ENCODE peak calls at places on chromosomes 13 and 19, in ten cellular contexts. One of them, this sample, is unnamed.

GRCh38 chr19:53195265-53195879 is 2.2 kb upstream of the ZNF665 start:
- DNase-seq in uterus: peak; percentile 80
- DNase-seq in IMR-90: peak; percentile 81
- DNase-seq in lower lobe of right lung: peak; percentile 65
- DNase-seq in naive thymus-derived CD4-positive, alpha-beta T cell: peak; percentile 39
- DNase-seq in cardiac muscle cell: peak; percentile 87
- DNase-seq in upper lobe of right lung: no peak
- DNase-seq in DND-41: peak; percentile 87
- DNase-seq in neuronal stem cell: peak; percentile 72
- DNase-seq in CD4-positive, alpha-beta memory T cell: peak; percentile 79
- DNase-seq in this sample: peak; percentile 50

GRCh38 chr19:49574206-49574755 is 6.1 kb downstream of the NOSIP start:
- DNase-seq in uterus: no peak
- DNase-seq in IMR-90: no peak
- DNase-seq in lower lobe of right lung: no peak
- DNase-seq in naive thymus-derived CD4-positive, alpha-beta T cell: no peak
- DNase-seq in cardiac muscle cell: no peak
- DNase-seq in upper lobe of right lung: no peak
- DNase-seq in DND-41: no peak
- DNase-seq in neuronal stem cell: no peak
- DNase-seq in CD4-positive, alpha-beta memory T cell: no peak
- DNase-seq in this sample: peak; percentile 15

GRCh38 chr13:84609716-84610115 is 727.4 kb upstream of the SLITRK1 start:
- DNase-seq in uterus: no peak
- DNase-seq in IMR-90: peak; percentile 70
- DNase-seq in lower lobe of right lung: no peak
- DNase-seq in naive thymus-derived CD4-positive, alpha-beta T cell: no peak
- DNase-seq in cardiac muscle cell: peak; percentile 7
- DNase-seq in upper lobe of right lung: no peak
- DNase-seq in DND-41: no peak
- DNase-seq in neuronal stem cell: no peak
- DNase-seq in CD4-positive, alpha-beta memory T cell: no peak
- DNase-seq in this sample: peak; percentile 55

GRCh38 chr19:10270616-10271394 is at the start of gene ICAM1:
- DNase-seq in uterus: peak; percentile 77
- DNase-seq in IMR-90: peak; percentile 66
- DNase-seq in lower lobe of right lung: peak; percentile 92
- DNase-seq in naive thymus-derived CD4-positive, alpha-beta T cell: peak; percentile 54
- DNase-seq in cardiac muscle cell: peak; percentile 95
- DNase-seq in upper lobe of right lung: peak; percentile 95
- DNase-seq in DND-41: peak; percentile 80
- DNase-seq in neuronal stem cell: no peak
- DNase-seq in CD4-positive, alpha-beta memory T cell: peak; percentile 69
- DNase-seq in this sample: no peak

GRCh38 chr13:51981355-51981754 is 29.9 kb downstream of the ATP7B start:
- DNase-seq in uterus: no peak
- DNase-seq in IMR-90: no peak
- DNase-seq in lower lobe of right lung: no peak
- DNase-seq in naive thymus-derived CD4-positive, alpha-beta T cell: no peak
- DNase-seq in cardiac muscle cell: peak; percentile 45
- DNase-seq in upper lobe of right lung: no peak
- DNase-seq in DND-41: no peak
- DNase-seq in neuronal stem cell: no peak
- DNase-seq in CD4-positive, alpha-beta memory T cell: no peak
- DNase-seq in this sample: no peak

GRCh38 chr13:39284801-39285388 is 246.6 kb downstream of the NHLRC3 start:
- DNase-seq in uterus: no peak
- DNase-seq in IMR-90: peak; percentile 1
- DNase-seq in lower lobe of right lung: no peak
- DNase-seq in naive thymus-derived CD4-positive, alpha-beta T cell: no peak
- DNase-seq in cardiac muscle cell: peak; percentile 46
- DNase-seq in upper lobe of right lung: no peak
- DNase-seq in DND-41: no peak
- DNase-seq in neuronal stem cell: no peak
- DNase-seq in CD4-positive, alpha-beta memory T cell: no peak
- DNase-seq in this sample: no peak

GRCh38 chr19:29098863-29099481 is 114.0 kb downstream of the UQCRFS1 start:
- DNase-seq in uterus: peak; percentile 56
- DNase-seq in IMR-90: peak; percentile 77
- DNase-seq in lower lobe of right lung: peak; percentile 59
- DNase-seq in naive thymus-derived CD4-positive, alpha-beta T cell: no peak
- DNase-seq in cardiac muscle cell: peak; percentile 77
- DNase-seq in upper lobe of right lung: peak; percentile 81
- DNase-seq in DND-41: no peak
- DNase-seq in neuronal stem cell: no peak
- DNase-seq in CD4-positive, alpha-beta memory T cell: no peak
- DNase-seq in this sample: peak; percentile 39

GRCh38 chr19:6071103-6071485 is 39.2 kb downstream of the RFX2 start:
- DNase-seq in uterus: no peak
- DNase-seq in IMR-90: peak; percentile 78
- DNase-seq in lower lobe of right lung: no peak
- DNase-seq in naive thymus-derived CD4-positive, alpha-beta T cell: no peak
- DNase-seq in cardiac muscle cell: peak; percentile 72
- DNase-seq in upper lobe of right lung: no peak
- DNase-seq in DND-41: no peak
- DNase-seq in neuronal stem cell: no peak
- DNase-seq in CD4-positive, alpha-beta memory T cell: no peak
- DNase-seq in this sample: no peak

GRCh38 chr13:20536992-20537391 is 11.3 kb upstream of the CRYL1 start:
- DNase-seq in uterus: no peak
- DNase-seq in IMR-90: no peak
- DNase-seq in lower lobe of right lung: no peak
- DNase-seq in naive thymus-derived CD4-positive, alpha-beta T cell: no peak
- DNase-seq in cardiac muscle cell: no peak
- DNase-seq in upper lobe of right lung: no peak
- DNase-seq in DND-41: no peak
- DNase-seq in neuronal stem cell: no peak
- DNase-seq in CD4-positive, alpha-beta memory T cell: no peak
- DNase-seq in this sample: no peak

GRCh38 chr13:113137656-113138292 is 15.2 kb downstream of the F10 start:
- DNase-seq in uterus: no peak
- DNase-seq in IMR-90: no peak
- DNase-seq in lower lobe of right lung: no peak
- DNase-seq in naive thymus-derived CD4-positive, alpha-beta T cell: no peak
- DNase-seq in cardiac muscle cell: no peak
- DNase-seq in upper lobe of right lung: no peak
- DNase-seq in DND-41: no peak
- DNase-seq in neuronal stem cell: no peak
- DNase-seq in CD4-positive, alpha-beta memory T cell: no peak
- DNase-seq in this sample: no peak

GRCh38 chr13:91482427-91482826 is 84.0 kb downstream of the GPC5 start:
- DNase-seq in uterus: no peak
- DNase-seq in IMR-90: no peak
- DNase-seq in lower lobe of right lung: no peak
- DNase-seq in naive thymus-derived CD4-positive, alpha-beta T cell: no peak
- DNase-seq in cardiac muscle cell: no peak
- DNase-seq in upper lobe of right lung: no peak
- DNase-seq in DND-41: no peak
- DNase-seq in neuronal stem cell: peak; percentile 5
- DNase-seq in CD4-positive, alpha-beta memory T cell: no peak
- DNase-seq in this sample: no peak

GRCh38 chr13:44436589-44437337 is 63.1 kb downstream of the SERP2 start:
- DNase-seq in uterus: peak; percentile 95
- DNase-seq in IMR-90: peak; percentile 94
- DNase-seq in lower lobe of right lung: peak; percentile 94
- DNase-seq in naive thymus-derived CD4-positive, alpha-beta T cell: no peak
- DNase-seq in cardiac muscle cell: peak; percentile 96
- DNase-seq in upper lobe of right lung: peak; percentile 96
- DNase-seq in DND-41: peak; percentile 84
- DNase-seq in neuronal stem cell: peak; percentile 90
- DNase-seq in CD4-positive, alpha-beta memory T cell: peak; percentile 29
- DNase-seq in this sample: peak; percentile 87

GRCh38 chr13:46297338-46297737 is 85.6 kb downstream of the LRRC63 start:
- DNase-seq in uterus: no peak
- DNase-seq in IMR-90: peak; percentile 7
- DNase-seq in lower lobe of right lung: no peak
- DNase-seq in naive thymus-derived CD4-positive, alpha-beta T cell: no peak
- DNase-seq in cardiac muscle cell: peak; percentile 58
- DNase-seq in upper lobe of right lung: no peak
- DNase-seq in DND-41: peak; percentile 42
- DNase-seq in neuronal stem cell: no peak
- DNase-seq in CD4-positive, alpha-beta memory T cell: peak; percentile 14
- DNase-seq in this sample: no peak

GRCh38 chr13:107005577-107005976 is 437.6 kb upstream of the ARGLU1 start:
- DNase-seq in uterus: no peak
- DNase-seq in IMR-90: no peak
- DNase-seq in lower lobe of right lung: no peak
- DNase-seq in naive thymus-derived CD4-positive, alpha-beta T cell: no peak
- DNase-seq in cardiac muscle cell: no peak
- DNase-seq in upper lobe of right lung: no peak
- DNase-seq in DND-41: no peak
- DNase-seq in neuronal stem cell: no peak
- DNase-seq in CD4-positive, alpha-beta memory T cell: no peak
- DNase-seq in this sample: no peak

GRCh38 chr13:106566682-106567420 is 1.1 kb downstream of the ARGLU1 start:
- DNase-seq in uterus: peak; percentile 58
- DNase-seq in IMR-90: peak; percentile 62
- DNase-seq in lower lobe of right lung: peak; percentile 72
- DNase-seq in naive thymus-derived CD4-positive, alpha-beta T cell: no peak
- DNase-seq in cardiac muscle cell: peak; percentile 71
- DNase-seq in upper lobe of right lung: peak; percentile 81
- DNase-seq in DND-41: peak; percentile 57
- DNase-seq in neuronal stem cell: no peak
- DNase-seq in CD4-positive, alpha-beta memory T cell: no peak
- DNase-seq in this sample: no peak

GRCh38 chr13:83881917-83882625 is at the start of gene SLITRK1:
- DNase-seq in uterus: no peak
- DNase-seq in IMR-90: peak; percentile 19
- DNase-seq in lower lobe of right lung: peak; percentile 47
- DNase-seq in naive thymus-derived CD4-positive, alpha-beta T cell: no peak
- DNase-seq in cardiac muscle cell: peak; percentile 69
- DNase-seq in upper lobe of right lung: peak; percentile 72
- DNase-seq in DND-41: peak; percentile 40
- DNase-seq in neuronal stem cell: peak; percentile 92
- DNase-seq in CD4-positive, alpha-beta memory T cell: peak; percentile 9
- DNase-seq in this sample: peak; percentile 30

GRCh38 chr13:92355213-92355612 is 871.4 kb upstream of the GPC6 start:
- DNase-seq in uterus: no peak
- DNase-seq in IMR-90: peak; percentile 5
- DNase-seq in lower lobe of right lung: no peak
- DNase-seq in naive thymus-derived CD4-positive, alpha-beta T cell: no peak
- DNase-seq in cardiac muscle cell: peak; percentile 84
- DNase-seq in upper lobe of right lung: no peak
- DNase-seq in DND-41: no peak
- DNase-seq in neuronal stem cell: no peak
- DNase-seq in CD4-positive, alpha-beta memory T cell: no peak
- DNase-seq in this sample: peak; percentile 20

GRCh38 chr19:16886305-16886880 is 2.4 kb upstream of the F2RL3 start:
- DNase-seq in uterus: peak; percentile 40
- DNase-seq in IMR-90: peak; percentile 46
- DNase-seq in lower lobe of right lung: peak; percentile 84
- DNase-seq in naive thymus-derived CD4-positive, alpha-beta T cell: no peak
- DNase-seq in cardiac muscle cell: peak; percentile 93
- DNase-seq in upper lobe of right lung: peak; percentile 87
- DNase-seq in DND-41: no peak
- DNase-seq in neuronal stem cell: no peak
- DNase-seq in CD4-positive, alpha-beta memory T cell: no peak
- DNase-seq in this sample: no peak
- H3K27ac ChIP-seq in uterus: no peak overlapping the region
- H3K27ac ChIP-seq in IMR-90: no peak overlapping the region
- H3K27ac ChIP-seq in lower lobe of right lung: peak overlapping the region; percentile 84
- H3K27ac ChIP-seq in naive thymus-derived CD4-positive, alpha-beta T cell: no peak overlapping the region
- H3K27ac ChIP-seq in cardiac muscle cell: no peak overlapping the region
- H3K27ac ChIP-seq in upper lobe of right lung: peak overlapping the region; percentile 86
- H3K27ac ChIP-seq in DND-41: no peak overlapping the region
- H3K27ac ChIP-seq in neuronal stem cell: no peak overlapping the region
- H3K27ac ChIP-seq in CD4-positive, alpha-beta memory T cell: no peak overlapping the region
- H3K27ac ChIP-seq in this sample: no peak overlapping the region

GRCh38 chr19:19461671-19462622 is 53.4 kb downstream of the TSSK6 start:
- DNase-seq in uterus: peak; percentile 57
- DNase-seq in IMR-90: no peak
- DNase-seq in lower lobe of right lung: peak; percentile 76
- DNase-seq in naive thymus-derived CD4-positive, alpha-beta T cell: no peak
- DNase-seq in cardiac muscle cell: peak; percentile 65
- DNase-seq in upper lobe of right lung: peak; percentile 75
- DNase-seq in DND-41: no peak
- DNase-seq in neuronal stem cell: peak; percentile 54
- DNase-seq in CD4-positive, alpha-beta memory T cell: no peak
- DNase-seq in this sample: no peak
- H3K4me1 ChIP-seq in uterus: peaks cover 27% of the 10 kb centered on the region
- H3K4me1 ChIP-seq in IMR-90: peaks cover 66% of the 10 kb centered on the region
- H3K4me1 ChIP-seq in lower lobe of right lung: peaks cover 84% of the 10 kb centered on the region
- H3K4me1 ChIP-seq in naive thymus-derived CD4-positive, alpha-beta T cell: peaks cover 72% of the 10 kb centered on the region
- H3K4me1 ChIP-seq in cardiac muscle cell: peaks cover 49% of the 10 kb centered on the region
- H3K4me1 ChIP-seq in upper lobe of right lung: peaks cover 78% of the 10 kb centered on the region
- H3K4me1 ChIP-seq in DND-41: peaks cover 24% of the 10 kb centered on the region
- H3K4me1 ChIP-seq in neuronal stem cell: peaks cover 55% of the 10 kb centered on the region
- H3K4me1 ChIP-seq in CD4-positive, alpha-beta memory T cell: peaks cover 80% of the 10 kb centered on the region
- H3K4me1 ChIP-seq in this sample: peaks cover 50% of the 10 kb centered on the region

GRCh38 chr19:8367327-8368001 is 3.5 kb downstream of the ANGPTL4 start:
- DNase-seq in uterus: peak; percentile 91
- DNase-seq in IMR-90: peak; percentile 98
- DNase-seq in lower lobe of right lung: peak; percentile 81
- DNase-seq in naive thymus-derived CD4-positive, alpha-beta T cell: no peak
- DNase-seq in cardiac muscle cell: peak; percentile 100
- DNase-seq in upper lobe of right lung: peak; percentile 87
- DNase-seq in DND-41: no peak
- DNase-seq in neuronal stem cell: peak; percentile 33
- DNase-seq in CD4-positive, alpha-beta memory T cell: no peak
- DNase-seq in this sample: peak; percentile 63

GRCh38 chr19:8366121-8366581 is 2.2 kb downstream of the ANGPTL4 start:
- DNase-seq in uterus: no peak
- DNase-seq in IMR-90: no peak
- DNase-seq in lower lobe of right lung: peak; percentile 36
- DNase-seq in naive thymus-derived CD4-positive, alpha-beta T cell: no peak
- DNase-seq in cardiac muscle cell: peak; percentile 26
- DNase-seq in upper lobe of right lung: no peak
- DNase-seq in DND-41: no peak
- DNase-seq in neuronal stem cell: no peak
- DNase-seq in CD4-positive, alpha-beta memory T cell: no peak
- DNase-seq in this sample: no peak

GRCh38 chr19:8363803-8364771 is at the start of gene ANGPTL4:
- DNase-seq in uterus: peak; percentile 80
- DNase-seq in IMR-90: peak; percentile 55
- DNase-seq in lower lobe of right lung: peak; percentile 60
- DNase-seq in naive thymus-derived CD4-positive, alpha-beta T cell: no peak
- DNase-seq in cardiac muscle cell: peak; percentile 92
- DNase-seq in upper lobe of right lung: peak; percentile 77
- DNase-seq in DND-41: no peak
- DNase-seq in neuronal stem cell: peak; percentile 64
- DNase-seq in CD4-positive, alpha-beta memory T cell: peak; percentile 17
- DNase-seq in this sample: no peak

GRCh38 chr19:8368136-8368535 is 4.2 kb downstream of the ANGPTL4 start:
- DNase-seq in uterus: no peak
- DNase-seq in IMR-90: no peak
- DNase-seq in lower lobe of right lung: peak; percentile 43
- DNase-seq in naive thymus-derived CD4-positive, alpha-beta T cell: no peak
- DNase-seq in cardiac muscle cell: no peak
- DNase-seq in upper lobe of right lung: no peak
- DNase-seq in DND-41: no peak
- DNase-seq in neuronal stem cell: no peak
- DNase-seq in CD4-positive, alpha-beta memory T cell: no peak
- DNase-seq in this sample: no peak

GRCh38 chr19:8366961-8367326 is 3.0 kb downstream of the ANGPTL4 start:
- DNase-seq in uterus: peak; percentile 74
- DNase-seq in IMR-90: no peak
- DNase-seq in lower lobe of right lung: no peak
- DNase-seq in naive thymus-derived CD4-positive, alpha-beta T cell: no peak
- DNase-seq in cardiac muscle cell: peak; percentile 95
- DNase-seq in upper lobe of right lung: peak; percentile 66
- DNase-seq in DND-41: no peak
- DNase-seq in neuronal stem cell: no peak
- DNase-seq in CD4-positive, alpha-beta memory T cell: no peak
- DNase-seq in this sample: no peak
- H3K27me3 ChIP-seq in uterus: no peaks in the 10 kb centered on the region
- H3K27me3 ChIP-seq in IMR-90: no peaks in the 10 kb centered on the region
- H3K27me3 ChIP-seq in lower lobe of right lung: peaks cover 6% of the 10 kb centered on the region
- H3K27me3 ChIP-seq in naive thymus-derived CD4-positive, alpha-beta T cell: peaks cover 4% of the 10 kb centered on the region
- H3K27me3 ChIP-seq in cardiac muscle cell: peaks cover 3% of the 10 kb centered on the region
- H3K27me3 ChIP-seq in upper lobe of right lung: no peaks in the 10 kb centered on the region
- H3K27me3 ChIP-seq in DND-41: no peaks in the 10 kb centered on the region
- H3K27me3 ChIP-seq in neuronal stem cell: no peaks in the 10 kb centered on the region
- H3K27me3 ChIP-seq in CD4-positive, alpha-beta memory T cell: no peaks in the 10 kb centered on the region
- H3K27me3 ChIP-seq in this sample: peaks cover 31% of the 10 kb centered on the region

GRCh38 chr19:41864374-41864773 is 4.3 kb downstream of the RPS19 start:
- DNase-seq in uterus: no peak
- DNase-seq in IMR-90: no peak
- DNase-seq in lower lobe of right lung: peak; percentile 16
- DNase-seq in naive thymus-derived CD4-positive, alpha-beta T cell: no peak
- DNase-seq in cardiac muscle cell: no peak
- DNase-seq in upper lobe of right lung: no peak
- DNase-seq in DND-41: no peak
- DNase-seq in neuronal stem cell: no peak
- DNase-seq in CD4-positive, alpha-beta memory T cell: no peak
- DNase-seq in this sample: no peak
- H3K27ac ChIP-seq in uterus: no peak overlapping the region
- H3K27ac ChIP-seq in IMR-90: no peak overlapping the region
- H3K27ac ChIP-seq in lower lobe of right lung: no peak overlapping the region
- H3K27ac ChIP-seq in naive thymus-derived CD4-positive, alpha-beta T cell: peak overlapping the region; percentile 38
- H3K27ac ChIP-seq in cardiac muscle cell: no peak overlapping the region
- H3K27ac ChIP-seq in upper lobe of right lung: no peak overlapping the region
- H3K27ac ChIP-seq in DND-41: peak overlapping the region; percentile 2
- H3K27ac ChIP-seq in neuronal stem cell: no peak overlapping the region
- H3K27ac ChIP-seq in CD4-positive, alpha-beta memory T cell: peak overlapping the region; percentile 22
- H3K27ac ChIP-seq in this sample: no peak overlapping the region